ENCODE peak calls at places on chromosomes 7 and 10, in six cellular contexts. L, V, B, Y, N and J are unnamed samples.

GRCh38 chr7:36506820-36507219 is 117.2 kb downstream of the ANLN start:
- DNase-seq in L (no peak), V (peak), B (no peak), Y (no peak), N (no peak), J (no peak)

GRCh38 chr7:44282601-44283171 is 42.7 kb downstream of the CAMK2B start:
- DNase-seq in L (no peak), V (no peak), B (peak), Y (no peak), N (peak), J (no peak)

GRCh38 chr7:158174947-158175346 is 412.7 kb downstream of the PTPRN2 start:
- DNase-seq in L (no peak), V (no peak), B (no peak), Y (no peak), N (no peak), J (no peak)

GRCh38 chr10:89373916-89374711 is 3.7 kb upstream of the IFIT1B start:
- DNase-seq in L (no peak), V (peak), B (peak), Y (peak), N (peak), J (no peak)

GRCh38 chr7:100174582-100174981 is 2.6 kb downstream of the GPC2 start:
- DNase-seq in L (no peak), V (no peak), B (no peak), Y (no peak), N (no peak), J (no peak)

GRCh38 chr7:921581-922333 is 32.7 kb downstream of the ADAP1 start:
- DNase-seq in L (no peak), V (no peak), B (peak), Y (no peak), N (peak), J (no peak)

GRCh38 chr7:115183431-115184057 is 261.6 kb downstream of the MDFIC start:
- DNase-seq in L (no peak), V (no peak), B (no peak), Y (no peak), N (no peak), J (peak)

GRCh38 chr10:130464426-130464825 is 328.2 kb downstream of the GLRX3 start:
- DNase-seq in L (no peak), V (no peak), B (no peak), Y (no peak), N (no peak), J (no peak)

DNA sequence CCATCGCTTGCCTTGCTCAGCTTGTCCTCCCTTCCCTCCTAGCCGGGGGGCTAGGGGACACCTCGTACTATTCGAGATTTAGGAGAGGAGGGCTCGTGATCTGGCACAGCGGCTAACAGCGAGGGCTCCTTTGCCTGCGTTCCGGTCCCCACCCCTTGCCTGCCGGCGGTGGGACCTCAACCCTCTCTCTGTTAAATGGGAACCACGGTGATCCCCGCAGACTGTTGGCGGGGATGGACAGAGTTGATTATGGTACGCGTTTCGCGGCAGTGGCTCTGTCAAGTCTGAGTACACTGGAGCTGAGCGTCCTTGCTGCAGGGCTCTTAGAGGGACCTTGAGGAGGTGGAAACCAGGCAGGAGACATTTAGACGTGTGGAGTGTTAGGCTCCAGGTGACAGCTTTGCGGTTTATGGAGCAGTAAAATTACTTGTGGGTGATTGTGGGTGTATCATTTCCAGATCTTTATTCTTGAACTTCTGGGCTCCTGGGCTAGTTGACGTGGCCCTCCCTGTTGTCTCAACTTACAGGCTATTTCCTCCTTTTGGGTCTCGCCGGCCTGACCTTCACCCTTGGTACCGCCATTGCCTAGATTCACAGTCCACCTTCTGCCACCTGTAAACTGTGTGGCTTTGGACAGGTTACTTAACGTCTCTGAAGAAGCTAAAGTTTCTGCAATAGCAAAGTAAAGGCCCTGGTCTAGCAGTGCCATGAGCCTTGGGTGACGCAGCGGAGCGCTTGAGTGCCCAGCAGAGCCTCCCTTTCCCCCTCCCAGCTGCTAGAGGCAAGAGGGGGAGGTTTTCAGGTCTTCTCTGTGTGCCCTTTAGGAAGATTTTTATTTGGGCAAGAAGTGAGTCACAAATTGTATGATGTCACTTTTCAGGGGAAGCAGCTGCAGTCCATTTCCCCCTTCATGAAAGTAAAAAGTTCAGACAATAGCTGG is 730 bp downstream of the CASP7 start:
- DNase-seq in L (peak), V (peak), B (peak), Y (no peak), N (peak), J (peak)
- TF ChIP-seq POLR2A in L (no peak), V (no peak), B (no peak), Y (peak), N (peak), J (no peak)

DNA sequence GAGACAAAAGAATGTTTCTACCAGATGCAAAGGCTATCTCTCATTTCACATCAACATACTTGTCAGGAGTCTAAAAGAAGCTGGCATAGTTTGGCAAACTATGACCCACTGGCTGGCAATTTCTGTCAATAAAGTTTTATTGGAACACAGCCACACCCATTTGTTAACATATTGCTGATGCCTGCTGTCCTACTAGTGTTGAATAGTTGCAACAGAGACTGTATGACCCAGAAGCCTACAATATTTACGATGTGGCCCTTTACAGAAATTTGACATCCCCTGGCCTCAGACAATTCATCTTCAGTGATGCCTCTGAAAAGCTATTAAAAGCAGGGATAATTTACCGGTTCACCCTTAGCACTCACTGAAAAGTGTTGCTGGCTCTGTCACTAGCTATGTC is 155.2 kb downstream of the ARID5B start:
- DNase-seq in L (no peak), V (no peak), B (no peak), Y (no peak), N (no peak), J (no peak)
- H3K4me3 ChIP-seq in L (no peak), V (peak), B (no peak), Y (no peak), N (no peak), J (no peak)

GRCh38 chr10:4981722-4982471 is 18.7 kb downstream of the AKR1C1 start:
- DNase-seq in L (no peak), V (peak), B (peak), Y (no peak), N (peak), J (peak)
- TF ChIP-seq POLR2A in L (no peak), V (no peak), B (peak), Y (no peak), N (no peak), J (no peak)

GRCh38 chr10:74190494-74190893 is 39.5 kb downstream of the ADK start:
- DNase-seq in L (no peak), V (peak), B (no peak), Y (no peak), N (no peak), J (no peak)
- H3K4me3 ChIP-seq in L (no peak), V (peak), B (no peak), Y (peak), N (no peak), J (peak)

DNA sequence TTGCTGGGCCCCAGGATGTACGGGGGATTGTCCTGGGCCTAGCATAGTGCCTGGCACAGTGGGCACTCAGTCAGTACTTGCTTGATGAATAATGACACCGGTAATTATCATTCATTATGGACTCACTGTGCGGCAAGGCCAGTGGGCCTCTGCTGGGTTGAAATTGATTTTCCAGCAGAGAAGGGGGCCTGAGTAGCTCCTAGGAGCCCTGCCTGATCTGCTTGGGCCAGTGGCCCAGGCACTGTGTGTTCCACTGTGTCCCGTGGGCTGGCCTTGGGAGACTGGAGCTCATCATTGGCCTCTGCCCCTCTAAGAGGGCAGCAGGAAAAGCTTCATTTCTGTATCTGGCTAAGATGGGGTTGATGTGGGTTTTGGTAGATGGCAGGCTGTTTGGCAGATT is 1.4 kb downstream of the CHST3 start:
- DNase-seq in L (no peak), V (no peak), B (peak), Y (no peak), N (no peak), J (no peak)
- TF ChIP-seq POLR2A in L (no peak), V (no peak), B (no peak), Y (no peak), N (no peak), J (no peak)